ENCODE peak calls at places on chromosomes 1 and 21, in four cellular contexts. O, L, Z and B are unnamed samples.

GRCh38 chr1:154775559-154776338 is 94.3 kb downstream of the KCNN3 start:
- DNase-seq in L (no peak), Z (no peak), O (no peak), B (no peak)

GRCh38 chr1:100037665-100038400 is 68.0 kb downstream of the SLC35A3 start:
- DNase-seq in L (peak; percentile 57), O (peak; percentile 86), Z (peak; percentile 88), B (peak; percentile 62)

GRCh38 chr1:230375795-230376194 is 50.3 kb downstream of the PGBD5 start:
- DNase-seq in L (no peak), Z (no peak), O (no peak), B (no peak)

GRCh38 chr1:116105996-116106395 is 5.2 kb upstream of the MAB21L3 start:
- DNase-seq in Z (no peak), O (no peak), L (peak; percentile 61), B (no peak)

GRCh38 chr1:169514566-169515270 is 29.0 kb upstream of the SLC19A2 start:
- DNase-seq in L (no peak), Z (no peak), O (no peak), B (no peak)

GRCh38 chr1:155645648-155646047 is 35.6 kb downstream of the MSTO1 start:
- DNase-seq in O (no peak), L (no peak), Z (no peak), B (no peak)

GRCh38 chr1:180482425-180483275 is 19.7 kb downstream of the ACBD6 start:
- DNase-seq in Z (no peak), L (peak; percentile 51), O (peak; percentile 33), B (peak; percentile 21)

GRCh38 chr21:43603641-43604504 is 55.4 kb downstream of the HSF2BP start:
- DNase-seq in L (peak; percentile 15), Z (no peak), O (peak; percentile 63), B (peak; percentile 90)

GRCh38 chr21:45039309-45040113 is 34.9 kb upstream of the ADARB1 start:
- DNase-seq in L (no peak), O (no peak), Z (no peak), B (no peak)

GRCh38 chr1:156155760-156156495 is 2.5 kb downstream of the SEMA4A start:
- DNase-seq in L (no peak), O (no peak), Z (no peak), B (no peak)

GRCh38 chr21:44706706-44707615 is 4.4 kb downstream of the TSPEAR start:
- DNase-seq in Z (no peak), O (no peak), L (no peak), B (no peak)

GRCh38 chr1:155261401-155261887 is 716 bp downstream of the SCAMP3 start:
- DNase-seq in O (no peak), L (no peak), Z (peak; percentile 56), B (no peak)

GRCh38 chr1:84830136-84830535 is 62.9 kb downstream of the LPAR3 start:
- DNase-seq in O (no peak), L (no peak), Z (no peak), B (no peak)

GRCh38 chr1:22064751-22065402 is 12.4 kb downstream of the CDC42 start:
- DNase-seq in O (peak; percentile 27), Z (no peak), L (no peak), B (no peak)

GRCh38 chr21:14530574-14530973 is 15.5 kb downstream of the SAMSN1 start:
- DNase-seq in Z (no peak), O (no peak), L (no peak), B (no peak)

DNA sequence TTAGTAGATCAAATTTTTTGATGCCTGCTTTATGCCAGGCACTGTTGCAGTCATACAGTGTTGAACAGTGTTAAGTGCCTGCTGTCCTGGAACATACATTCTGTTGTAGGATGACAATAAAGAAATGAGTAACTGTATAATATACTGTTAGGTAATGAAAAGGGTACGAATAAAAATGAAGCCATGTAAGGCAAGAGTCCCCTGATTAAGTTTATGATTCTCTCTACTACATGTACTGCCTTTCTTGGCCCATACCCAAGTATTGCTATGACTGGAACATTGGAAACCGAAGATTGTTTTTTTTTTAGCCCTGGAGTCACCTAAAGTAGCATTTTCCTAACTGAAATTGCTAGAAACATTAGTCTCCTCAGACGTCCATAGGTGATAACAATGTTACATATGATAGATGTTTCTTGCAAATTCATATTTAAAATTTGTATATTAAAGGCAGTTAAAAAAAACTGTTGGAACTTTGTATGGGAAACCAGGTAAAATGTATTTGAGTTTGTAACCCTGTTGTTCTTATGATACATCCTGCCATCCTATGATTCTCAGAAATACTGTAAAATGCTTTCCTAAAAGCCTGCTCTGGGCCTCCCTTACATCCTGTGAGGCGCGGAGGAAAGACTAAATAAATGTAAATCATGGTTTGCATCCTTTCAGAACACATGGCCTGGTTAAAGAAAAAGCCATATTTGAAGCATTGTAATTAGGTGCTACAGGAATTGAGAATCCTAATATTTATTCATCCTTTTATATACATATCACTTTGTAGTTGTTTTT is 5.8 kb downstream of the ATP5PB start:
- DNase-seq in O (no peak), L (no peak), Z (no peak), B (no peak)
- H3K4me3 ChIP-seq in O (no peak overlapping the region), L (no peak overlapping the region), Z (no peak overlapping the region), B (no peak overlapping the region)

GRCh38 chr1:10639301-10640078 is 157.0 kb downstream of the CASZ1 start:
- DNase-seq in O (peak; percentile 24), Z (no peak), L (no peak), B (no peak)
- H3K4me3 ChIP-seq in O (no peak overlapping the region), Z (no peak overlapping the region), L (no peak overlapping the region), B (no peak overlapping the region)

DNA sequence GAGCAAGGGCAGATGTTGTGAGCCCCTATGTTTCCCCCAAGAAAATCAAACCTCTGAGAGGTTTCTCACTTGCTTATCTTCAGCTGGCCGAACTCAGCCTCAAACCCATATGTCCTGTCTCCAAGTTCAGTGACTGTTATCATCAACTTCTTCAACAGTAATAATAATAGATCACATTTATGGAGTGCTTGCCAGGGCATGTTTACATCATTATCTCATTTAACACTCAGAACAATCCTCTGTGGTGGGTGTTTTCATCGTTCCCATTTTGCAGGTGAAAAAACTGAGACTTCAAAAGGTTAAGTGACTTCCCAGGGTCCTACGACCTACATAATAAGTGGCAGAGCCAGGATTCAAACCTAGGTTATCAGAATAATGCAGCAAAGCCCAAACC is 3.4 kb downstream of the CAPN2 start:
- DNase-seq in L (no peak), O (no peak), Z (no peak), B (no peak)
- H3K4me3 ChIP-seq in L (no peak overlapping the region), O (peak overlapping the region; percentile 90), Z (no peak overlapping the region), B (peak overlapping the region; percentile 35)

GRCh38 chr1:32884726-32885125 is 1.6 kb upstream of the HPCA start:
- DNase-seq in O (no peak), L (no peak), Z (no peak), B (no peak)

GRCh38 chr1:32887623-32888022 is 1.3 kb downstream of the HPCA start:
- DNase-seq in L (no peak), O (no peak), Z (no peak), B (no peak)

GRCh38 chr1:32885691-32886011 is 640 bp upstream of the HPCA start:
- DNase-seq in O (no peak), L (no peak), Z (no peak), B (no peak)

GRCh38 chr1:32886828-32887414 is 630 bp downstream of the HPCA start:
- DNase-seq in Z (no peak), L (no peak), O (no peak), B (no peak)

GRCh38 chr1:32886012-32886827 is at the start of gene HPCA:
- DNase-seq in O (peak; percentile 26), L (peak; percentile 39), Z (peak; percentile 82), B (no peak)
- H3K4me3 ChIP-seq in O (no peak within 1 kb of the TSS), L (no peak within 1 kb of the TSS), Z (no peak within 1 kb of the TSS), B (peak within 1 kb of the TSS; percentile 22)

DNA sequence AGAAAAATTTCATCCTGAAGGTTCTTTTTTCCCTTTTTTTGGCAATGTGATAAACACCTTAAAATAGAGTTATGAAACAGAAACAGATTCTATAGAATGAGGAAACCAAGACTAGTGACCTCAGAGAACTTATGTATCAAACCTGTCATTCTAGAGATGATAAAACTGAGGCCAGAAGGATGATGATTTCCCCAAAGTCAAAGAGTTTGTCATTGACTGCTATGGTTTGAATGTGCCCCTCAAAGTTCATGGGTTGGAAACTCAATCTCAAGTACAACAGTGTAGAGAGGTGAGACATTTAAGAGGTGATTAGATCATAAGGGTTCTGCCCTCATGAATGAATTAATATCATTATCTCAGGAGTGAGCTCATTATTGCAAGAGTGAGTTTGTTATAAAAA is 13.7 kb upstream of the BEND5 start:
- DNase-seq in O (no peak), L (no peak), Z (no peak), B (no peak)
- H3K4me3 ChIP-seq in O (no peak overlapping the region), L (no peak overlapping the region), Z (no peak overlapping the region), B (no peak overlapping the region)

GRCh38 chr1:241590734-241591133 is 49.4 kb downstream of the CHML start:
- DNase-seq in Z (no peak), O (no peak), L (no peak), B (no peak)

GRCh38 chr1:241591317-241591716 is 48.9 kb downstream of the CHML start:
- DNase-seq in Z (no peak), L (no peak), O (no peak), B (no peak)

GRCh38 chr1:241589524-241589923 is 50.6 kb downstream of the CHML start:
- DNase-seq in O (no peak), Z (no peak), L (no peak), B (no peak)

GRCh38 chr1:241582921-241583321 is 50.7 kb downstream of the KMO start:
- DNase-seq in O (no peak), L (no peak), Z (no peak), B (no peak)

GRCh38 chr1:241586905-241587532 is 53.1 kb downstream of the CHML start:
- DNase-seq in L (no peak), O (no peak), Z (no peak), B (no peak)
- H3K4me3 ChIP-seq in L (no peak overlapping the region), O (no peak overlapping the region), Z (no peak overlapping the region), B (no peak overlapping the region)